ENCODE peak calls at places on chromosomes 7 and 10, in nine cellular contexts. T is activated CD4-positive, alpha-beta T cell treated with anti-CD3 and anti-CD28 coated beads, Interleukin-2, amount 50 U/mL, for 24 hours; A is GM03348; Q is NCI-H446 treated with DMSO at 0.1 percent for 48 hours; D is transverse colon; H is T-cell; E is KBM-7; K is stimulated activated CD8-positive, alpha-beta memory T cell treated with anti-CD3 and anti-CD28 coated beads, Interleukin-4, amount 100 ng/mL, for 4 hours; R is NCI-H774. J is an unnamed sample.
A peak's percentile ranks its signal among the peaks of the same experiment; 100 is the strongest.

GRCh38 chr7:151137076-151137611 is 30.4 kb downstream of the GBX1 start:
- DNase-seq in T (no peak), A (no peak), Q (no peak), D (no peak), H (no peak), E (peak; percentile 13), K (no peak), R (no peak), J (no peak)

GRCh38 chr7:157010588-157011332 is at the start of gene MNX1:
- DNase-seq in T (no peak), A (no peak), Q (peak; percentile 53), D (peak; percentile 89), H (peak; percentile 26), E (peak; percentile 84), K (no peak), R (peak; percentile 90), J (peak; percentile 89)

GRCh38 chr7:142711722-142712616 is 37.3 kb upstream of the PRSS1 start:
- DNase-seq in T (no peak), A (peak; percentile 50), Q (no peak), D (no peak), H (peak; percentile 8), E (peak; percentile 38), K (no peak), R (no peak), J (no peak)

GRCh38 chr7:79761876-79762429 is 308.5 kb upstream of the MAGI2 start:
- DNase-seq in T (no peak), A (no peak), Q (no peak), D (no peak), H (no peak), E (no peak), K (no peak), R (no peak), J (no peak)

GRCh38 chr10:8402469-8403074 is 348.1 kb downstream of the GATA3 start:
- DNase-seq in T (peak; percentile 58), A (no peak), Q (no peak), D (no peak), H (peak; percentile 12), E (no peak), K (no peak), R (no peak), J (no peak)

GRCh38 chr7:145106001-145106400 is 270.1 kb upstream of the TPK1 start:
- DNase-seq in T (no peak), A (no peak), Q (no peak), D (no peak), H (no peak), E (no peak), K (no peak), R (no peak), J (peak; percentile 43)

GRCh38 chr10:86265236-86265876 is 101.2 kb downstream of the GRID1 start:
- DNase-seq in T (no peak), A (no peak), Q (no peak), D (no peak), H (no peak), E (no peak), K (no peak), R (no peak), J (peak; percentile 26)

GRCh38 chr10:128563387-128563786 is 437.2 kb upstream of the MKI67 start:
- DNase-seq in T (no peak), A (no peak), Q (no peak), D (no peak), H (no peak), E (no peak), K (no peak), R (no peak), J (no peak)

GRCh38 chr10:22245567-22245966 is 27.8 kb upstream of the EBLN1 start:
- DNase-seq in T (no peak), A (peak; percentile 81), Q (no peak), D (no peak), H (no peak), E (no peak), K (no peak), R (no peak), J (no peak)

GRCh38 chr7:44105832-44106231 is 1.7 kb downstream of the AEBP1 start:
- DNase-seq in T (no peak), A (no peak), Q (no peak), D (no peak), H (no peak), E (no peak), K (no peak), R (no peak), J (no peak)

GRCh38 chr7:103702454-103702853 is 256.4 kb upstream of the SLC26A5 start:
- DNase-seq in T (no peak), A (no peak), Q (no peak), D (no peak), H (no peak), E (no peak), K (no peak), R (no peak), J (no peak)

GRCh38 chr10:130741901-130742625 is 569.5 kb downstream of the TCERG1L start:
- DNase-seq in T (no peak), A (no peak), Q (no peak), D (no peak), H (no peak), E (no peak), K (no peak), R (no peak), J (no peak)

GRCh38 chr7:44185729-44186128 is 3.5 kb downstream of the GCK start:
- DNase-seq in T (no peak), A (no peak), Q (no peak), D (no peak), H (no peak), E (no peak), K (no peak), R (peak; percentile 71), J (no peak)

GRCh38 chr10:124511205-124512039 is 49.8 kb downstream of the LHPP start:
- DNase-seq in T (no peak), A (no peak), Q (no peak), D (no peak), H (no peak), E (no peak), K (no peak), R (no peak), J (no peak)

GRCh38 chr10:102641398-102641797 is 2.9 kb upstream of the TRIM8 start:
- DNase-seq in T (no peak), A (no peak), Q (no peak), D (no peak), H (no peak), E (no peak), K (no peak), R (no peak), J (no peak)

GRCh38 chr7:40879941-40880558 is 745.2 kb downstream of the SUGCT start:
- DNase-seq in T (no peak), A (no peak), Q (no peak), D (no peak), H (no peak), E (no peak), K (no peak), R (no peak), J (no peak)

GRCh38 chr7:134448359-134449229 is 10.3 kb downstream of the AKR1B1 start:
- DNase-seq in T (no peak), A (peak; percentile 84), Q (no peak), D (no peak), H (no peak), E (no peak), K (no peak), R (no peak), J (no peak)

GRCh38 chr10:103847909-103848468 is 7.4 kb downstream of the SH3PXD2A start:
- DNase-seq in T (no peak), A (no peak), Q (no peak), D (no peak), H (no peak), E (peak; percentile 43), K (no peak), R (no peak), J (no peak)

GRCh38 chr7:98831641-98832221 is 38.1 kb downstream of the TMEM130 start:
- DNase-seq in T (peak; percentile 17), A (no peak), Q (no peak), D (peak; percentile 12), H (peak; percentile 22), E (peak; percentile 32), K (peak; percentile 9), R (no peak), J (no peak)

GRCh38 chr7:2255145-2256139 is 13.4 kb downstream of the NUDT1 start:
- DNase-seq in T (no peak), A (no peak), Q (no peak), D (no peak), H (no peak), E (no peak), K (no peak), R (no peak), J (no peak)

GRCh38 chr7:70620333-70621055 is 511.4 kb upstream of the GALNT17 start:
- DNase-seq in T (no peak), A (no peak), Q (no peak), D (no peak), H (no peak), E (no peak), K (no peak), R (no peak), J (no peak)

GRCh38 chr7:31443457-31443856 is 70.4 kb upstream of the ITPRID1 start:
- DNase-seq in T (no peak), A (peak; percentile 64), Q (peak; percentile 52), D (no peak), H (no peak), E (peak; percentile 58), K (no peak), R (peak; percentile 60), J (peak; percentile 77)

GRCh38 chr10:20885678-20886077 is 11.4 kb downstream of the NEBL start:
- DNase-seq in T (no peak), A (no peak), Q (no peak), D (no peak), H (no peak), E (no peak), K (no peak), R (peak; percentile 71), J (no peak)

GRCh38 chr10:78599122-78599853 is 469.5 kb upstream of the ZMIZ1 start:
- DNase-seq in T (no peak), A (no peak), Q (no peak), D (no peak), H (no peak), E (no peak), K (no peak), R (no peak), J (no peak)

GRCh38 chr10:5948999-5949759 is 28.2 kb downstream of the IL15RA start:
- DNase-seq in T (peak; percentile 4), A (peak; percentile 81), Q (no peak), D (peak; percentile 64), H (no peak), E (peak; percentile 63), K (no peak), R (peak; percentile 19), J (peak; percentile 2)

GRCh38 chr10:88200637-88201036 is 337.2 kb downstream of the PTEN start:
- DNase-seq in T (no peak), A (no peak), Q (no peak), D (no peak), H (no peak), E (no peak), K (no peak), R (no peak), J (no peak)

GRCh38 chr10:97475936-97476594 is 22.2 kb downstream of the MMS19 start:
- DNase-seq in T (no peak), A (peak; percentile 82), Q (no peak), D (no peak), H (no peak), E (no peak), K (no peak), R (no peak), J (no peak)

GRCh38 chr10:97771055-97771811 is 566 bp downstream of the SFRP5 start:
- DNase-seq in T (no peak), A (peak; percentile 53), Q (no peak), D (no peak), H (no peak), E (peak; percentile 40), K (no peak), R (no peak), J (no peak)

GRCh38 chr7:25947669-25948516 is 204.1 kb upstream of the NFE2L3 start:
- DNase-seq in T (no peak), A (no peak), Q (no peak), D (no peak), H (no peak), E (no peak), K (no peak), R (no peak), J (no peak)

GRCh38 chr10:70255329-70256299 is 22.4 kb upstream of the PPA1 start:
- DNase-seq in T (no peak), A (no peak), Q (no peak), D (peak; percentile 34), H (peak; percentile 5), E (peak; percentile 48), K (no peak), R (no peak), J (no peak)